ENCODE peak calls at places on chromosomes 4 and X, in ten cellular contexts. One of them, this sample, is unnamed.

GRCh38 chr4:166895771-166896170 is 338.5 kb downstream of the SPOCK3 start:
- DNase-seq in tibial nerve: no peak
- DNase-seq in testis: no peak
- DNase-seq in sigmoid colon: no peak
- DNase-seq in upper lobe of right lung: no peak
- DNase-seq in esophagus squamous epithelium: no peak
- DNase-seq in IMR-90: no peak
- DNase-seq in GM23338: no peak
- DNase-seq in fibroblast of lung: no peak
- DNase-seq in mucosa of descending colon: no peak
- DNase-seq in this sample: no peak

GRCh38 chr4:101977096-101977495 is 186.6 kb downstream of the BANK1 start:
- DNase-seq in esophagus squamous epithelium: no peak
- DNase-seq in testis: no peak
- DNase-seq in tibial nerve: no peak
- DNase-seq in upper lobe of right lung: no peak
- DNase-seq in fibroblast of lung: peak; percentile 95
- DNase-seq in sigmoid colon: no peak
- DNase-seq in IMR-90: peak; percentile 94
- DNase-seq in GM23338: no peak
- DNase-seq in mucosa of descending colon: no peak
- DNase-seq in this sample: peak; percentile 98

GRCh38 chr4:3386486-3386885 is 55.3 kb upstream of the HGFAC start:
- DNase-seq in GM23338: no peak
- DNase-seq in upper lobe of right lung: no peak
- DNase-seq in testis: no peak
- DNase-seq in mucosa of descending colon: no peak
- DNase-seq in tibial nerve: no peak
- DNase-seq in IMR-90: no peak
- DNase-seq in fibroblast of lung: no peak
- DNase-seq in sigmoid colon: peak; percentile 26
- DNase-seq in esophagus squamous epithelium: no peak
- DNase-seq in this sample: no peak

GRCh38 chrX:6226053-6226645 is 2.5 kb downstream of the NLGN4X start:
- DNase-seq in IMR-90: no peak
- DNase-seq in sigmoid colon: no peak
- DNase-seq in GM23338: peak; percentile 73
- DNase-seq in mucosa of descending colon: no peak
- DNase-seq in tibial nerve: no peak
- DNase-seq in testis: peak; percentile 14
- DNase-seq in upper lobe of right lung: no peak
- DNase-seq in esophagus squamous epithelium: no peak
- DNase-seq in fibroblast of lung: no peak
- DNase-seq in this sample: no peak

GRCh38 chrX:129772796-129773431 is 6.8 kb upstream of the SASH3 start:
- DNase-seq in upper lobe of right lung: peak; percentile 88
- DNase-seq in GM23338: peak; percentile 32
- DNase-seq in testis: peak; percentile 18
- DNase-seq in mucosa of descending colon: peak; percentile 76
- DNase-seq in tibial nerve: peak; percentile 13
- DNase-seq in fibroblast of lung: no peak
- DNase-seq in esophagus squamous epithelium: peak; percentile 26
- DNase-seq in IMR-90: no peak
- DNase-seq in sigmoid colon: peak; percentile 78
- DNase-seq in this sample: no peak

GRCh38 chr4:7328913-7329638 is 105.7 kb downstream of the PSAPL1 start:
- DNase-seq in GM23338: no peak
- DNase-seq in sigmoid colon: no peak
- DNase-seq in esophagus squamous epithelium: no peak
- DNase-seq in upper lobe of right lung: peak; percentile 79
- DNase-seq in fibroblast of lung: peak; percentile 12
- DNase-seq in IMR-90: peak; percentile 57
- DNase-seq in testis: no peak
- DNase-seq in tibial nerve: no peak
- DNase-seq in mucosa of descending colon: no peak
- DNase-seq in this sample: no peak

GRCh38 chr4:74365761-74366160 is 816 bp downstream of the EREG start:
- DNase-seq in sigmoid colon: peak; percentile 66
- DNase-seq in IMR-90: no peak
- DNase-seq in mucosa of descending colon: peak; percentile 61
- DNase-seq in esophagus squamous epithelium: no peak
- DNase-seq in tibial nerve: no peak
- DNase-seq in upper lobe of right lung: peak; percentile 49
- DNase-seq in fibroblast of lung: peak; percentile 62
- DNase-seq in testis: no peak
- DNase-seq in GM23338: peak; percentile 54
- DNase-seq in this sample: peak; percentile 54

GRCh38 chr4:142595222-142595871 is 250.8 kb downstream of the INPP4B start:
- DNase-seq in esophagus squamous epithelium: no peak
- DNase-seq in testis: no peak
- DNase-seq in upper lobe of right lung: no peak
- DNase-seq in fibroblast of lung: no peak
- DNase-seq in GM23338: no peak
- DNase-seq in sigmoid colon: no peak
- DNase-seq in mucosa of descending colon: no peak
- DNase-seq in IMR-90: no peak
- DNase-seq in tibial nerve: no peak
- DNase-seq in this sample: no peak

GRCh38 chrX:7132335-7133035 is 15.0 kb upstream of the STS start:
- DNase-seq in fibroblast of lung: peak; percentile 65
- DNase-seq in tibial nerve: peak; percentile 20
- DNase-seq in esophagus squamous epithelium: no peak
- DNase-seq in upper lobe of right lung: peak; percentile 67
- DNase-seq in testis: peak; percentile 46
- DNase-seq in sigmoid colon: no peak
- DNase-seq in GM23338: peak; percentile 71
- DNase-seq in IMR-90: peak; percentile 73
- DNase-seq in mucosa of descending colon: peak; percentile 93
- DNase-seq in this sample: peak; percentile 64

GRCh38 chr4:17687237-17687857 is 72.9 kb downstream of the MED28 start:
- DNase-seq in GM23338: no peak
- DNase-seq in upper lobe of right lung: no peak
- DNase-seq in fibroblast of lung: no peak
- DNase-seq in mucosa of descending colon: no peak
- DNase-seq in sigmoid colon: no peak
- DNase-seq in tibial nerve: no peak
- DNase-seq in IMR-90: no peak
- DNase-seq in testis: no peak
- DNase-seq in esophagus squamous epithelium: no peak
- DNase-seq in this sample: no peak

GRCh38 chrX:83521905-83522304 is 13.8 kb downstream of the POU3F4 start:
- DNase-seq in fibroblast of lung: no peak
- DNase-seq in upper lobe of right lung: no peak
- DNase-seq in mucosa of descending colon: no peak
- DNase-seq in GM23338: no peak
- DNase-seq in esophagus squamous epithelium: no peak
- DNase-seq in tibial nerve: no peak
- DNase-seq in sigmoid colon: no peak
- DNase-seq in testis: no peak
- DNase-seq in IMR-90: no peak
- DNase-seq in this sample: no peak

GRCh38 chr4:57943672-57944071 is 833.5 kb upstream of the IGFBP7 start:
- DNase-seq in GM23338: no peak
- DNase-seq in IMR-90: no peak
- DNase-seq in tibial nerve: no peak
- DNase-seq in upper lobe of right lung: peak; percentile 45
- DNase-seq in fibroblast of lung: peak; percentile 37
- DNase-seq in sigmoid colon: no peak
- DNase-seq in testis: no peak
- DNase-seq in esophagus squamous epithelium: no peak
- DNase-seq in mucosa of descending colon: no peak
- DNase-seq in this sample: peak; percentile 55

GRCh38 chr4:37635155-37635554 is 51.0 kb downstream of the RELL1 start:
- DNase-seq in mucosa of descending colon: no peak
- DNase-seq in GM23338: no peak
- DNase-seq in IMR-90: no peak
- DNase-seq in sigmoid colon: no peak
- DNase-seq in upper lobe of right lung: no peak
- DNase-seq in tibial nerve: no peak
- DNase-seq in testis: no peak
- DNase-seq in esophagus squamous epithelium: no peak
- DNase-seq in fibroblast of lung: no peak
- DNase-seq in this sample: no peak

GRCh38 chr4:41632481-41633073 is 94.6 kb downstream of the LIMCH1 start:
- DNase-seq in esophagus squamous epithelium: no peak
- DNase-seq in IMR-90: no peak
- DNase-seq in GM23338: no peak
- DNase-seq in sigmoid colon: no peak
- DNase-seq in tibial nerve: no peak
- DNase-seq in fibroblast of lung: no peak
- DNase-seq in mucosa of descending colon: no peak
- DNase-seq in upper lobe of right lung: no peak
- DNase-seq in testis: no peak
- DNase-seq in this sample: no peak

GRCh38 chr4:152063301-152064235 is 302.8 kb upstream of the GATB start:
- DNase-seq in esophagus squamous epithelium: no peak
- DNase-seq in fibroblast of lung: no peak
- DNase-seq in upper lobe of right lung: no peak
- DNase-seq in sigmoid colon: no peak
- DNase-seq in IMR-90: no peak
- DNase-seq in tibial nerve: no peak
- DNase-seq in mucosa of descending colon: peak; percentile 65
- DNase-seq in GM23338: peak; percentile 35
- DNase-seq in testis: no peak
- DNase-seq in this sample: no peak

GRCh38 chr4:77072195-77072753 is 3.5 kb downstream of the CCNI start:
- DNase-seq in upper lobe of right lung: no peak
- DNase-seq in testis: no peak
- DNase-seq in esophagus squamous epithelium: no peak
- DNase-seq in sigmoid colon: no peak
- DNase-seq in tibial nerve: no peak
- DNase-seq in mucosa of descending colon: no peak
- DNase-seq in fibroblast of lung: no peak
- DNase-seq in IMR-90: no peak
- DNase-seq in GM23338: peak; percentile 44
- DNase-seq in this sample: no peak

GRCh38 chr4:81648576-81649272 is 177.0 kb upstream of the RASGEF1B start:
- DNase-seq in esophagus squamous epithelium: no peak
- DNase-seq in sigmoid colon: no peak
- DNase-seq in fibroblast of lung: no peak
- DNase-seq in GM23338: no peak
- DNase-seq in IMR-90: no peak
- DNase-seq in mucosa of descending colon: peak; percentile 18
- DNase-seq in upper lobe of right lung: no peak
- DNase-seq in tibial nerve: no peak
- DNase-seq in testis: no peak
- DNase-seq in this sample: peak; percentile 89

GRCh38 chrX:3485727-3486126 is 139.3 kb upstream of the MXRA5 start:
- DNase-seq in testis: no peak
- DNase-seq in sigmoid colon: no peak
- DNase-seq in tibial nerve: no peak
- DNase-seq in mucosa of descending colon: no peak
- DNase-seq in esophagus squamous epithelium: no peak
- DNase-seq in IMR-90: no peak
- DNase-seq in upper lobe of right lung: no peak
- DNase-seq in GM23338: peak; percentile 4
- DNase-seq in fibroblast of lung: no peak
- DNase-seq in this sample: no peak

GRCh38 chr4:56505269-56506109 is at the start of gene ARL9:
- DNase-seq in esophagus squamous epithelium: no peak
- DNase-seq in mucosa of descending colon: peak; percentile 57
- DNase-seq in testis: peak; percentile 61
- DNase-seq in upper lobe of right lung: peak; percentile 81
- DNase-seq in IMR-90: peak; percentile 40
- DNase-seq in GM23338: peak; percentile 87
- DNase-seq in fibroblast of lung: peak; percentile 50
- DNase-seq in tibial nerve: peak; percentile 11
- DNase-seq in sigmoid colon: peak; percentile 78
- DNase-seq in this sample: peak; percentile 38

GRCh38 chr4:106869551-106869950 is 166.6 kb downstream of the DKK2 start:
- DNase-seq in IMR-90: no peak
- DNase-seq in esophagus squamous epithelium: no peak
- DNase-seq in testis: no peak
- DNase-seq in sigmoid colon: no peak
- DNase-seq in tibial nerve: no peak
- DNase-seq in fibroblast of lung: peak; percentile 24
- DNase-seq in upper lobe of right lung: no peak
- DNase-seq in GM23338: no peak
- DNase-seq in mucosa of descending colon: no peak
- DNase-seq in this sample: peak; percentile 14
- H3K4me3 ChIP-seq in IMR-90: no peak overlapping the region
- H3K4me3 ChIP-seq in esophagus squamous epithelium: no peak overlapping the region
- H3K4me3 ChIP-seq in testis: no peak overlapping the region
- H3K4me3 ChIP-seq in sigmoid colon: no peak overlapping the region
- H3K4me3 ChIP-seq in tibial nerve: no peak overlapping the region
- H3K4me3 ChIP-seq in fibroblast of lung: no peak overlapping the region
- H3K4me3 ChIP-seq in upper lobe of right lung: no peak overlapping the region
- H3K4me3 ChIP-seq in GM23338: no peak overlapping the region
- H3K4me3 ChIP-seq in mucosa of descending colon: no peak overlapping the region
- H3K4me3 ChIP-seq in this sample: no peak overlapping the region

DNA sequence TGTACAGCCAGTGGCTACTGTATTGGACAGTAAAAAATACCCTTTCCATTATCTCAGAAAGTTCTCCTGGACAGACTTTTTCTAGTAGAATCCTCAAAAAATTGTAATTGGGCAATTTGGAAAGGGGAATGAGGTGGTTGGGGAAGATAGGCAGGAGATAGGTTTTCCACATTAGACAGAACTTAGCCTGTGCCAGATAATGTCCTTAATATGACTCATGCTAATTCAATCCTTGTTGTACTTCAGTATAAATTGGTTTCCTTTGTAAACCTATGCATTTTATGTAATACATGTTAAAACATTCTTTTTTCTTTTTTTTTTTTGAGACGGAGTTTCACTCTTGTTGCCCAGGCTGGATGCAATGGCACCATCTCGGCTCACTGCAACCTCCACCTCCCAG is 8.9 kb downstream of the EIF4E start:
- DNase-seq in GM23338: no peak
- DNase-seq in sigmoid colon: no peak
- DNase-seq in fibroblast of lung: peak; percentile 45
- DNase-seq in upper lobe of right lung: no peak
- DNase-seq in IMR-90: peak; percentile 79
- DNase-seq in testis: no peak
- DNase-seq in esophagus squamous epithelium: no peak
- DNase-seq in tibial nerve: no peak
- DNase-seq in mucosa of descending colon: no peak
- DNase-seq in this sample: no peak
- H3K4me1 ChIP-seq in GM23338: no peaks in the 10 kb centered on the region
- H3K4me1 ChIP-seq in sigmoid colon: peaks cover 5% of the 10 kb centered on the region
- H3K4me1 ChIP-seq in fibroblast of lung: peaks cover 3% of the 10 kb centered on the region
- H3K4me1 ChIP-seq in upper lobe of right lung: peaks cover 5% of the 10 kb centered on the region
- H3K4me1 ChIP-seq in IMR-90: peaks cover 7% of the 10 kb centered on the region
- H3K4me1 ChIP-seq in testis: no peaks in the 10 kb centered on the region
- H3K4me1 ChIP-seq in esophagus squamous epithelium: peaks cover 9% of the 10 kb centered on the region
- H3K4me1 ChIP-seq in tibial nerve: peaks cover 11% of the 10 kb centered on the region
- H3K4me1 ChIP-seq in mucosa of descending colon: peaks cover 2% of the 10 kb centered on the region
- H3K4me1 ChIP-seq in this sample: no peaks in the 10 kb centered on the region

GRCh38 chr4:184664445-184665210 is 15.1 kb downstream of the PRIMPOL start:
- DNase-seq in GM23338: peak; percentile 79
- DNase-seq in sigmoid colon: no peak
- DNase-seq in esophagus squamous epithelium: no peak
- DNase-seq in upper lobe of right lung: no peak
- DNase-seq in tibial nerve: no peak
- DNase-seq in fibroblast of lung: peak; percentile 44
- DNase-seq in testis: no peak
- DNase-seq in IMR-90: peak; percentile 18
- DNase-seq in mucosa of descending colon: no peak
- DNase-seq in this sample: peak; percentile 32
- TF ChIP-seq CTCF in GM23338: no peak
- TF ChIP-seq CTCF in sigmoid colon: no peak
- TF ChIP-seq CTCF in esophagus squamous epithelium: no peak
- TF ChIP-seq CTCF in upper lobe of right lung: no peak
- TF ChIP-seq CTCF in tibial nerve: no peak
- TF ChIP-seq CTCF in fibroblast of lung: no peak
- TF ChIP-seq CTCF in testis: no peak
- TF ChIP-seq CTCF in IMR-90: no peak
- TF ChIP-seq CTCF in mucosa of descending colon: no peak
- TF ChIP-seq CTCF in this sample: no peak

GRCh38 chr4:83281326-83281725 is 3.3 kb downstream of the COQ2 start:
- DNase-seq in upper lobe of right lung: no peak
- DNase-seq in tibial nerve: no peak
- DNase-seq in testis: no peak
- DNase-seq in GM23338: peak; percentile 2
- DNase-seq in fibroblast of lung: no peak
- DNase-seq in IMR-90: no peak
- DNase-seq in esophagus squamous epithelium: no peak
- DNase-seq in sigmoid colon: no peak
- DNase-seq in mucosa of descending colon: no peak
- DNase-seq in this sample: no peak
- H3K4me3 ChIP-seq in upper lobe of right lung: no peak overlapping the region
- H3K4me3 ChIP-seq in tibial nerve: no peak overlapping the region
- H3K4me3 ChIP-seq in testis: no peak overlapping the region
- H3K4me3 ChIP-seq in GM23338: no peak overlapping the region
- H3K4me3 ChIP-seq in fibroblast of lung: no peak overlapping the region
- H3K4me3 ChIP-seq in IMR-90: no peak overlapping the region
- H3K4me3 ChIP-seq in esophagus squamous epithelium: no peak overlapping the region
- H3K4me3 ChIP-seq in sigmoid colon: no peak overlapping the region
- H3K4me3 ChIP-seq in mucosa of descending colon: no peak overlapping the region
- H3K4me3 ChIP-seq in this sample: no peak overlapping the region

This sample was measured in cardiac muscle cell.